ENCODE peak calls at places on chromosomes 5 and 9, in eight cellular contexts. C is RWPE1; J is H9; U is mesendoderm; Y is tibial artery; R is SK-N-SH; N is substantia nigra; K is CD4-positive, alpha-beta T cell. Q is an unnamed sample.
A peak's percentile ranks its signal among the peaks of the same experiment; 100 is the strongest.

GRCh38 chr5:69493235-69493925 is 790 bp downstream of the OCLN start:
- DNase-seq in C (peak; percentile 58), J (peak; percentile 56), U (peak; percentile 64), Y (no peak), R (peak; percentile 74), N (no peak), K (no peak), Q (no peak)

GRCh38 chr5:115374057-115374775 is 77.8 kb upstream of the CCDC112 start:
- DNase-seq in C (no peak), J (no peak), U (no peak), Y (no peak), R (no peak), N (no peak), K (no peak), Q (no peak)

GRCh38 chr9:27856054-27856453 is 282.8 kb upstream of the C9orf72 start:
- DNase-seq in C (no peak), J (peak; percentile 44), U (peak; percentile 74), Y (no peak), R (no peak), N (no peak), K (no peak), Q (no peak)

GRCh38 chr9:99003308-99003707 is 59.6 kb downstream of the COL15A1 start:
- DNase-seq in C (no peak), J (peak; percentile 6), U (no peak), Y (no peak), R (no peak), N (no peak), K (no peak), Q (no peak)

GRCh38 chr5:9715891-9716335 is 85.8 kb upstream of the TAS2R1 start:
- DNase-seq in C (no peak), J (no peak), U (peak; percentile 38), Y (no peak), R (no peak), N (no peak), K (no peak), Q (no peak)

GRCh38 chr9:268616-269015 is 54.0 kb downstream of the DOCK8 start:
- DNase-seq in C (no peak), J (no peak), U (no peak), Y (no peak), R (no peak), N (no peak), K (no peak), Q (no peak)

GRCh38 chr9:31272456-31273295 is 1111.8 kb upstream of the ACO1 start:
- DNase-seq in C (peak; percentile 38), J (no peak), U (peak; percentile 4), Y (no peak), R (no peak), N (no peak), K (no peak), Q (peak; percentile 63)

GRCh38 chr9:129197978-129198736 is 20.1 kb upstream of the IER5L start:
- DNase-seq in C (no peak), J (no peak), U (peak; percentile 72), Y (peak; percentile 84), R (no peak), N (no peak), K (no peak), Q (no peak)

GRCh38 chr5:179195561-179196419 is 135.6 kb downstream of the ZNF354C start:
- DNase-seq in C (no peak), J (no peak), U (no peak), Y (no peak), R (no peak), N (no peak), K (no peak), Q (no peak)

GRCh38 chr9:21686738-21687137 is 115.7 kb upstream of the MTAP start:
- DNase-seq in C (no peak), J (no peak), U (no peak), Y (no peak), R (no peak), N (no peak), K (no peak), Q (no peak)

GRCh38 chr9:71830929-71831328 is 62.6 kb upstream of the CEMIP2 start:
- DNase-seq in C (no peak), J (no peak), U (no peak), Y (no peak), R (no peak), N (no peak), K (no peak), Q (no peak)

GRCh38 chr9:92634712-92635605 is 35.0 kb downstream of the IPPK start:
- DNase-seq in C (peak; percentile 87), J (peak; percentile 93), U (peak; percentile 87), Y (peak; percentile 72), R (peak; percentile 92), N (peak; percentile 39), K (peak; percentile 54), Q (peak; percentile 37)

GRCh38 chr9:37639109-37639748 is 11.5 kb upstream of the FRMPD1 start:
- DNase-seq in C (peak; percentile 34), J (no peak), U (no peak), Y (no peak), R (no peak), N (no peak), K (no peak), Q (no peak)

GRCh38 chr5:135135530-135136201 is 101.6 kb upstream of the PITX1 start:
- DNase-seq in C (peak; percentile 74), J (no peak), U (no peak), Y (peak; percentile 61), R (no peak), N (no peak), K (no peak), Q (no peak)

GRCh38 chr9:116549061-116549664 is 137.9 kb upstream of the TRIM32 start:
- DNase-seq in C (peak; percentile 99), J (no peak), U (peak; percentile 11), Y (peak; percentile 83), R (no peak), N (no peak), K (no peak), Q (no peak)

GRCh38 chr5:684771-685216 is 8.4 kb downstream of the TPPP start:
- DNase-seq in C (no peak), J (peak; percentile 22), U (no peak), Y (no peak), R (no peak), N (no peak), K (no peak), Q (no peak)

GRCh38 chr5:5089895-5090649 is 50.1 kb upstream of the ADAMTS16 start:
- DNase-seq in C (no peak), J (no peak), U (no peak), Y (no peak), R (no peak), N (no peak), K (no peak), Q (no peak)

GRCh38 chr9:128823903-128824406 is 5.6 kb downstream of the SPOUT1 start:
- DNase-seq in C (no peak), J (no peak), U (no peak), Y (no peak), R (no peak), N (no peak), K (no peak), Q (no peak)

GRCh38 chr5:93596676-93597441 is 13.8 kb downstream of the NR2F1 start:
- DNase-seq in C (peak; percentile 77), J (peak; percentile 94), U (peak; percentile 86), Y (no peak), R (peak; percentile 20), N (no peak), K (no peak), Q (no peak)

DNA sequence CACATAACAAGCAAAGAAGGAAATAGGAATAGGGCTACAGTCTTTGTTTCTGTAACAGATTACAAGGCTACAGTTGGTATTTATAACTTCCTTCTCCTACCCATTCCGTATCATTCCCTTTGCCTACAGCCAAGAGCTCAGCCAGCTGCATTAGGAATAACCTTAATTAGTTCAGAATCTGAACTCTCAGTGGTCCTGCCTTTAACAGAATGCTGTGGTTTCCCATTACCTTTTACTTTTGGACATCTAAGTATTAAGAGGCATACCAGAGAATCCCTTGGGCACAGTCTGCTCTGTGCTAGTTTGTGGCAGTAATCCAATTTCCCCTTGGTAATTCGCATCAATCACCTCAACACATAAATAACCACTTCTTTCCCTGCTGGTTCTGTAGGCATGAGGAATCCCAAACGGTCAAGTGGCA is 44.2 kb downstream of the PKD2L2 start:
- DNase-seq in C (no peak), J (no peak), U (no peak), Y (no peak), R (no peak), N (no peak), K (no peak), Q (no peak)
- H3K27ac ChIP-seq in C (no peak overlapping the region), J (no peak overlapping the region), U (no peak overlapping the region), Y (peak overlapping the region; percentile 30), R (peak overlapping the region; percentile 59), N (peak overlapping the region; percentile 32), K (no peak overlapping the region), Q (peak overlapping the region; percentile 54)

GRCh38 chr9:135857371-135857786 is 50.0 kb downstream of the CAMSAP1 start:
- DNase-seq in C (peak; percentile 65), J (no peak), U (no peak), Y (no peak), R (no peak), N (no peak), K (no peak), Q (no peak)
- H3K27ac ChIP-seq in C (no peak overlapping the region), J (no peak overlapping the region), U (no peak overlapping the region), Y (no peak overlapping the region), R (no peak overlapping the region), N (no peak overlapping the region), K (no peak overlapping the region), Q (no peak overlapping the region)

GRCh38 chr9:78806492-78807160 is 509.7 kb downstream of the PSAT1 start:
- DNase-seq in C (no peak), J (no peak), U (no peak), Y (no peak), R (no peak), N (no peak), K (no peak), Q (no peak)
- H3K27ac ChIP-seq in C (no peak overlapping the region), J (no peak overlapping the region), U (no peak overlapping the region), Y (no peak overlapping the region), R (no peak overlapping the region), N (no peak overlapping the region), K (no peak overlapping the region), Q (no peak overlapping the region)

GRCh38 chr9:130825051-130825651 is 9.9 kb upstream of the ABL1 start:
- DNase-seq in C (peak; percentile 36), J (peak; percentile 66), U (peak; percentile 95), Y (no peak), R (peak; percentile 42), N (no peak), K (no peak), Q (no peak)

GRCh38 chr9:130825809-130826208 is 9.2 kb upstream of the ABL1 start:
- DNase-seq in C (no peak), J (no peak), U (no peak), Y (no peak), R (no peak), N (no peak), K (no peak), Q (no peak)

GRCh38 chr9:130824079-130824478 is 11.0 kb upstream of the ABL1 start:
- DNase-seq in C (no peak), J (no peak), U (peak; percentile 81), Y (no peak), R (no peak), N (no peak), K (no peak), Q (no peak)

GRCh38 chr9:130823435-130823834 is 11.6 kb upstream of the ABL1 start:
- DNase-seq in C (no peak), J (no peak), U (peak; percentile 33), Y (no peak), R (no peak), N (no peak), K (no peak), Q (no peak)

DNA sequence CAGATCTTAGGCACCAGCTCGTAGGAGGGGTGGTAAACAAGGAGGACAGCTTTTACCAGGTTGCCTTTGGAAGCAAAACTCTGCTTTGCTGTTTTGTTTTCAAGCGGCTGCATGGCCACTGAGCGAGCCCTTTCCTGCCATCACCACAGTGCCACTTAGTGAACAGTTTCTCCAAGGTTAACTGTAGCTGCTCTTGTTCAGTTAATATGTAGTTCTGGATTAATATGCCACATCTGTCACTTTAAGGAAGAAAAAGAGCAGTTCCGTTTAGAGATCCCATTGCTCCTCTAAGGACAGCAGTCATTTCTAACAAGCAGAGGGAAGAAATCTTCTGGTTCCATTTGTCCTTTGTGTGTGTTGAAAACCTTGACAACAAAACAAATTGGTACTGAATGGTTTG is 10.4 kb upstream of the ABL1 start:
- DNase-seq in C (no peak), J (no peak), U (no peak), Y (no peak), R (no peak), N (no peak), K (no peak), Q (no peak)
- H3K27ac ChIP-seq in C (no peak overlapping the region), J (peak overlapping the region; percentile 79), U (peak overlapping the region; percentile 42), Y (peak overlapping the region; percentile 80), R (peak overlapping the region; percentile 84), N (no peak overlapping the region), K (no peak overlapping the region), Q (peak overlapping the region; percentile 67)